ENCODE peak calls at places on chromosomes 7 and 10, in six cellular contexts. One of them, this sample, is unnamed.
A peak's percentile ranks its signal among the peaks of the same experiment; 100 is the strongest.

GRCh38 chr7:155355745-155356144 is 58.1 kb downstream of the INSIG1 start:
- DNase-seq in GM12878: no peak
- DNase-seq in PC-9: no peak
- DNase-seq in aorta: no peak
- DNase-seq in GM23338: no peak
- DNase-seq in esophagus muscularis mucosa: no peak
- DNase-seq in this sample: no peak

GRCh38 chr7:132117181-132117580 is 459.1 kb downstream of the PLXNA4 start:
- DNase-seq in aorta: no peak
- DNase-seq in esophagus muscularis mucosa: no peak
- DNase-seq in GM23338: no peak
- DNase-seq in GM12878: no peak
- DNase-seq in PC-9: peak; percentile 68
- DNase-seq in this sample: no peak

GRCh38 chr7:28355553-28356319 is 56.6 kb upstream of the CREB5 start:
- DNase-seq in GM12878: no peak
- DNase-seq in GM23338: no peak
- DNase-seq in esophagus muscularis mucosa: peak; percentile 78
- DNase-seq in aorta: no peak
- DNase-seq in PC-9: no peak
- DNase-seq in this sample: no peak

GRCh38 chr7:1404881-1405548 is 54.3 kb downstream of the MICALL2 start:
- DNase-seq in esophagus muscularis mucosa: no peak
- DNase-seq in aorta: no peak
- DNase-seq in PC-9: no peak
- DNase-seq in GM23338: no peak
- DNase-seq in GM12878: no peak
- DNase-seq in this sample: no peak

GRCh38 chr10:25786181-25786580 is 147.8 kb upstream of the MYO3A start:
- DNase-seq in PC-9: no peak
- DNase-seq in esophagus muscularis mucosa: no peak
- DNase-seq in GM23338: no peak
- DNase-seq in GM12878: no peak
- DNase-seq in aorta: no peak
- DNase-seq in this sample: no peak

GRCh38 chr10:79028456-79029010 is 40.2 kb upstream of the ZMIZ1 start:
- DNase-seq in GM23338: no peak
- DNase-seq in PC-9: no peak
- DNase-seq in aorta: peak; percentile 50
- DNase-seq in GM12878: no peak
- DNase-seq in esophagus muscularis mucosa: no peak
- DNase-seq in this sample: no peak

GRCh38 chr10:126017961-126018560 is 121.7 kb downstream of the FANK1 start:
- DNase-seq in GM12878: no peak
- DNase-seq in GM23338: no peak
- DNase-seq in esophagus muscularis mucosa: no peak
- DNase-seq in PC-9: no peak
- DNase-seq in aorta: no peak
- DNase-seq in this sample: no peak

GRCh38 chr7:39260279-39260844 is 282.7 kb downstream of the POU6F2 start:
- DNase-seq in GM12878: no peak
- DNase-seq in GM23338: no peak
- DNase-seq in aorta: no peak
- DNase-seq in PC-9: no peak
- DNase-seq in esophagus muscularis mucosa: no peak
- DNase-seq in this sample: no peak

GRCh38 chr7:41188163-41189130 is 514.4 kb downstream of the INHBA start:
- DNase-seq in GM12878: no peak
- DNase-seq in PC-9: peak; percentile 10
- DNase-seq in GM23338: peak; percentile 3
- DNase-seq in aorta: no peak
- DNase-seq in esophagus muscularis mucosa: no peak
- DNase-seq in this sample: no peak

GRCh38 chr7:52917982-52918578 is 117.4 kb upstream of the POM121L12 start:
- DNase-seq in PC-9: no peak
- DNase-seq in aorta: no peak
- DNase-seq in GM23338: peak; percentile 50
- DNase-seq in esophagus muscularis mucosa: no peak
- DNase-seq in GM12878: no peak
- DNase-seq in this sample: peak; percentile 43

DNA sequence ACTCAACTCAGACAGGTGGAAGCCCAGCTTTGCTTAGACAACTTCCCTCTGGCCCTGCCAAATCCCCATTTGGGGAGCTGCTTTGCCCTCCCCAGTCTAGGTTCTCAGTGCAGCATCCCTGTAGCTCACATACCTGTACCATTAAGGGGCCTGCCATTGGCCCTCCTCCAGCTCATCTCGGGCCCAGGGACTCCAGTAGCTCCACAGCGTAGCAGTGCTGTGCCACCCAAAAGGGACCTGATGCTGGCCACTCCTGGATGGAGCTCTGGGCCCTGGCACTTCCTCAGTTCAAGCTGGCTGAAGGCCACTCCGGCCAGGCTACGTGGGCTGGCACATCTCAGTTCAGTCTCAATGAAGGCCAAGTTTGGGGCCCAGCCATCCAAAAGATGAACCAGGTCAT is 7.4 kb downstream of the LRIT1 start:
- DNase-seq in GM23338: no peak
- DNase-seq in esophagus muscularis mucosa: no peak
- DNase-seq in aorta: no peak
- DNase-seq in GM12878: no peak
- DNase-seq in PC-9: no peak
- DNase-seq in this sample: no peak
- H3K27ac ChIP-seq in GM23338: no peak overlapping the region
- H3K27ac ChIP-seq in esophagus muscularis mucosa: no peak overlapping the region
- H3K27ac ChIP-seq in aorta: no peak overlapping the region
- H3K27ac ChIP-seq in GM12878: no peak overlapping the region
- H3K27ac ChIP-seq in PC-9: no peak overlapping the region
- H3K27ac ChIP-seq in this sample: no peak overlapping the region

GRCh38 chr7:94633025-94633341 is 22.9 kb downstream of the SGCE start:
- DNase-seq in GM12878: no peak
- DNase-seq in esophagus muscularis mucosa: no peak
- DNase-seq in PC-9: no peak
- DNase-seq in aorta: no peak
- DNase-seq in GM23338: no peak
- DNase-seq in this sample: no peak
- H3K27ac ChIP-seq in GM12878: no peak overlapping the region
- H3K27ac ChIP-seq in esophagus muscularis mucosa: no peak overlapping the region
- H3K27ac ChIP-seq in PC-9: no peak overlapping the region
- H3K27ac ChIP-seq in aorta: no peak overlapping the region
- H3K27ac ChIP-seq in GM23338: no peak overlapping the region
- H3K27ac ChIP-seq in this sample: no peak overlapping the region

GRCh38 chr10:96578022-96578421 is 8.8 kb downstream of the TM9SF3 start:
- DNase-seq in PC-9: no peak
- DNase-seq in esophagus muscularis mucosa: no peak
- DNase-seq in GM12878: no peak
- DNase-seq in GM23338: no peak
- DNase-seq in aorta: no peak
- DNase-seq in this sample: no peak
- H3K27ac ChIP-seq in PC-9: no peak overlapping the region
- H3K27ac ChIP-seq in esophagus muscularis mucosa: no peak overlapping the region
- H3K27ac ChIP-seq in GM12878: no peak overlapping the region
- H3K27ac ChIP-seq in GM23338: no peak overlapping the region
- H3K27ac ChIP-seq in aorta: no peak overlapping the region
- H3K27ac ChIP-seq in this sample: no peak overlapping the region

GRCh38 chr10:59268460-59268859 is 92.0 kb downstream of the PHYHIPL start:
- DNase-seq in GM23338: no peak
- DNase-seq in PC-9: no peak
- DNase-seq in GM12878: no peak
- DNase-seq in aorta: no peak
- DNase-seq in esophagus muscularis mucosa: no peak
- DNase-seq in this sample: no peak
- H3K27ac ChIP-seq in GM23338: no peak overlapping the region
- H3K27ac ChIP-seq in PC-9: no peak overlapping the region
- H3K27ac ChIP-seq in GM12878: no peak overlapping the region
- H3K27ac ChIP-seq in aorta: no peak overlapping the region
- H3K27ac ChIP-seq in esophagus muscularis mucosa: no peak overlapping the region
- H3K27ac ChIP-seq in this sample: no peak overlapping the region

GRCh38 chr10:118769898-118770600 is 15.3 kb upstream of the CACUL1 start:
- DNase-seq in GM23338: no peak
- DNase-seq in PC-9: no peak
- DNase-seq in GM12878: no peak
- DNase-seq in aorta: no peak
- DNase-seq in esophagus muscularis mucosa: peak; percentile 74
- DNase-seq in this sample: no peak
- H3K27ac ChIP-seq in GM23338: no peak overlapping the region
- H3K27ac ChIP-seq in PC-9: no peak overlapping the region
- H3K27ac ChIP-seq in GM12878: no peak overlapping the region
- H3K27ac ChIP-seq in aorta: no peak overlapping the region
- H3K27ac ChIP-seq in esophagus muscularis mucosa: no peak overlapping the region
- H3K27ac ChIP-seq in this sample: no peak overlapping the region

This sample was measured in Karpas-422.